ENCODE peak calls at places on chromosome 6, in eight cellular contexts. R, T, L, C, U, N, P and B are unnamed samples.

GRCh38 chr6:43673444-43674063 is 14.0 kb downstream of the MRPS18A start:
- DNase-seq in R (no peak), L (no peak), N (peak; percentile 48), P (peak; percentile 24), U (no peak), C (peak; percentile 75), T (no peak), B (peak; percentile 39)

GRCh38 chr6:158417760-158418098 is 105.5 kb downstream of the TULP4 start:
- DNase-seq in L (no peak), N (peak; percentile 55), R (peak; percentile 16), C (no peak), T (peak; percentile 61), U (no peak), P (peak; percentile 79), B (peak; percentile 73)

GRCh38 chr6:144064831-144065668 is 30.3 kb downstream of the SF3B5 start:
- DNase-seq in T (no peak), R (no peak), N (no peak), U (no peak), C (no peak), P (no peak), L (peak; percentile 7), B (no peak)

GRCh38 chr6:108544586-108544985 is 16.1 kb upstream of the FOXO3 start:
- DNase-seq in P (peak; percentile 60), L (no peak), U (no peak), C (no peak), T (peak; percentile 90), N (no peak), R (no peak), B (no peak)

GRCh38 chr6:140601409-140601808 is 1227.0 kb upstream of the CITED2 start:
- DNase-seq in N (no peak), P (peak; percentile 65), T (no peak), R (no peak), C (no peak), U (no peak), L (no peak), B (no peak)

GRCh38 chr6:4910060-4910746 is 93.6 kb downstream of the RPP40 start:
- DNase-seq in U (no peak), R (no peak), T (no peak), N (no peak), L (no peak), C (no peak), P (no peak), B (no peak)

GRCh38 chr6:27825025-27825823 is 87.0 kb downstream of the OR2B2 start:
- DNase-seq in U (no peak), N (no peak), L (no peak), R (no peak), T (no peak), C (no peak), P (no peak), B (no peak)

GRCh38 chr6:148866657-148867268 is 119.9 kb downstream of the UST start:
- DNase-seq in L (no peak), N (no peak), U (no peak), P (no peak), T (no peak), R (no peak), C (no peak), B (no peak)

GRCh38 chr6:119350202-119351004 is 842 bp upstream of the MAN1A1 start:
- DNase-seq in N (no peak), U (no peak), T (peak; percentile 67), C (no peak), P (peak; percentile 67), L (no peak), R (peak; percentile 44), B (no peak)

GRCh38 chr6:88165877-88166492 is at the start of gene CNR1:
- DNase-seq in C (peak; percentile 70), L (no peak), U (no peak), R (no peak), T (peak; percentile 11), P (no peak), N (peak; percentile 48), B (peak; percentile 28)

GRCh38 chr6:109034439-109035041 is 60.1 kb downstream of the SESN1 start:
- DNase-seq in C (no peak), U (no peak), R (no peak), P (no peak), L (no peak), T (peak; percentile 23), N (no peak), B (no peak)

GRCh38 chr6:81331526-81331925 is 421.0 kb downstream of the TENT5A start:
- DNase-seq in L (no peak), C (no peak), P (peak; percentile 7), R (no peak), T (peak; percentile 88), U (no peak), N (no peak), B (no peak)

GRCh38 chr6:113246186-113246585 is 611.0 kb upstream of the MARCKS start:
- DNase-seq in R (no peak), N (no peak), P (peak; percentile 56), U (no peak), L (no peak), C (no peak), T (peak; percentile 7), B (no peak)

GRCh38 chr6:69630767-69631166 is 166.0 kb downstream of the LMBRD1 start:
- DNase-seq in L (no peak), T (no peak), U (no peak), C (no peak), N (no peak), P (no peak), R (no peak), B (no peak)

GRCh38 chr6:140744648-140745320 is 1370.3 kb upstream of the CITED2 start:
- DNase-seq in L (no peak), U (no peak), C (no peak), N (no peak), P (peak; percentile 69), T (peak; percentile 73), R (peak; percentile 40), B (no peak)